ENCODE peak calls at places on chromosomes 12 and 14, in six cellular contexts. I, L, O, W, M and T are unnamed samples.

GRCh38 chr14:54652188-54652889 is 85.4 kb downstream of the SAMD4A start:
- DNase-seq in I (no peak), L (peak; percentile 97), O (no peak), W (no peak), M (no peak), T (peak; percentile 87)

GRCh38 chr12:105721051-105721825 is 390.7 kb downstream of the C12orf75 start:
- DNase-seq in I (no peak), L (no peak), O (no peak), W (no peak), M (no peak), T (no peak)

GRCh38 chr12:53227341-53227740 is 4.7 kb downstream of the RARG start:
- DNase-seq in I (no peak), L (no peak), O (no peak), W (no peak), M (no peak), T (peak; percentile 19)

GRCh38 chr14:91728616-91729183 is 3.2 kb downstream of the CATSPERB start:
- DNase-seq in I (no peak), L (no peak), O (no peak), W (no peak), M (no peak), T (peak; percentile 85)

GRCh38 chr14:35883677-35884293 is 57.6 kb downstream of the BRMS1L start:
- DNase-seq in I (no peak), L (no peak), O (peak; percentile 28), W (peak; percentile 45), M (peak; percentile 28), T (peak; percentile 22)

GRCh38 chr12:98701166-98701565 is 56.1 kb downstream of the APAF1 start:
- DNase-seq in I (peak; percentile 54), L (no peak), O (peak; percentile 13), W (no peak), M (no peak), T (no peak)

GRCh38 chr12:115407036-115407435 is 723.1 kb upstream of the TBX3 start:
- DNase-seq in I (no peak), L (no peak), O (peak; percentile 56), W (no peak), M (no peak), T (no peak)

GRCh38 chr14:96181188-96181762 is 23.4 kb upstream of the BDKRB2 start:
- DNase-seq in I (no peak), L (no peak), O (no peak), W (no peak), M (peak; percentile 24), T (no peak)